ENCODE peak calls at places on chromosomes 3 and 15, in six cellular contexts. One of them, this sample, is unnamed.

GRCh38 chr15:40744810-40745152 is 10.3 kb downstream of the RMDN3 start:
- DNase-seq in NCI-H774: no peak
- DNase-seq in activated T-cell treated with anti-CD3 and anti-CD28 coated beads, Interleukin-2, amount 50 U/mL, for 72 hours: no peak
- DNase-seq in GM23248: no peak
- DNase-seq in stimulated activated CD4-positive, alpha-beta T cell treated with anti-CD3 and anti-CD28 coated beads, Interleukin-12 subunit alpha, Interleukin-12 subunit beta, amount 100 ng/mL, for 48 hours: no peak
- DNase-seq in epithelial cell of prostate: no peak
- DNase-seq in this sample: no peak

GRCh38 chr3:50487181-50487580 is 16.3 kb downstream of the CACNA2D2 start:
- DNase-seq in NCI-H774: no peak
- DNase-seq in activated T-cell treated with anti-CD3 and anti-CD28 coated beads, Interleukin-2, amount 50 U/mL, for 72 hours: no peak
- DNase-seq in GM23248: no peak
- DNase-seq in stimulated activated CD4-positive, alpha-beta T cell treated with anti-CD3 and anti-CD28 coated beads, Interleukin-12 subunit alpha, Interleukin-12 subunit beta, amount 100 ng/mL, for 48 hours: no peak
- DNase-seq in epithelial cell of prostate: no peak
- DNase-seq in this sample: no peak

GRCh38 chr3:55486857-55487375 is at the start of gene WNT5A:
- DNase-seq in NCI-H774: peak; percentile 7
- DNase-seq in activated T-cell treated with anti-CD3 and anti-CD28 coated beads, Interleukin-2, amount 50 U/mL, for 72 hours: no peak
- DNase-seq in GM23248: peak; percentile 72
- DNase-seq in stimulated activated CD4-positive, alpha-beta T cell treated with anti-CD3 and anti-CD28 coated beads, Interleukin-12 subunit alpha, Interleukin-12 subunit beta, amount 100 ng/mL, for 48 hours: no peak
- DNase-seq in epithelial cell of prostate: no peak
- DNase-seq in this sample: peak; percentile 21

GRCh38 chr15:48671381-48672022 is 26.0 kb upstream of the FBN1 start:
- DNase-seq in NCI-H774: no peak
- DNase-seq in activated T-cell treated with anti-CD3 and anti-CD28 coated beads, Interleukin-2, amount 50 U/mL, for 72 hours: no peak
- DNase-seq in GM23248: peak; percentile 95
- DNase-seq in stimulated activated CD4-positive, alpha-beta T cell treated with anti-CD3 and anti-CD28 coated beads, Interleukin-12 subunit alpha, Interleukin-12 subunit beta, amount 100 ng/mL, for 48 hours: no peak
- DNase-seq in epithelial cell of prostate: no peak
- DNase-seq in this sample: no peak

GRCh38 chr15:79248183-79248582 is 34.3 kb upstream of the ANKRD34C start:
- DNase-seq in NCI-H774: no peak
- DNase-seq in activated T-cell treated with anti-CD3 and anti-CD28 coated beads, Interleukin-2, amount 50 U/mL, for 72 hours: no peak
- DNase-seq in GM23248: no peak
- DNase-seq in stimulated activated CD4-positive, alpha-beta T cell treated with anti-CD3 and anti-CD28 coated beads, Interleukin-12 subunit alpha, Interleukin-12 subunit beta, amount 100 ng/mL, for 48 hours: no peak
- DNase-seq in epithelial cell of prostate: no peak
- DNase-seq in this sample: no peak

GRCh38 chr15:89489376-89489775 is 7.0 kb downstream of the RHCG start:
- DNase-seq in NCI-H774: no peak
- DNase-seq in activated T-cell treated with anti-CD3 and anti-CD28 coated beads, Interleukin-2, amount 50 U/mL, for 72 hours: no peak
- DNase-seq in GM23248: no peak
- DNase-seq in stimulated activated CD4-positive, alpha-beta T cell treated with anti-CD3 and anti-CD28 coated beads, Interleukin-12 subunit alpha, Interleukin-12 subunit beta, amount 100 ng/mL, for 48 hours: no peak
- DNase-seq in epithelial cell of prostate: no peak
- DNase-seq in this sample: no peak

GRCh38 chr15:82709081-82709420 is 624 bp downstream of the AP3B2 start:
- DNase-seq in NCI-H774: no peak
- DNase-seq in activated T-cell treated with anti-CD3 and anti-CD28 coated beads, Interleukin-2, amount 50 U/mL, for 72 hours: no peak
- DNase-seq in GM23248: no peak
- DNase-seq in stimulated activated CD4-positive, alpha-beta T cell treated with anti-CD3 and anti-CD28 coated beads, Interleukin-12 subunit alpha, Interleukin-12 subunit beta, amount 100 ng/mL, for 48 hours: no peak
- DNase-seq in epithelial cell of prostate: no peak
- DNase-seq in this sample: no peak

GRCh38 chr15:80694624-80695098 is 449 bp upstream of the ABHD17C start:
- DNase-seq in NCI-H774: peak; percentile 14
- DNase-seq in activated T-cell treated with anti-CD3 and anti-CD28 coated beads, Interleukin-2, amount 50 U/mL, for 72 hours: no peak
- DNase-seq in GM23248: peak; percentile 64
- DNase-seq in stimulated activated CD4-positive, alpha-beta T cell treated with anti-CD3 and anti-CD28 coated beads, Interleukin-12 subunit alpha, Interleukin-12 subunit beta, amount 100 ng/mL, for 48 hours: no peak
- DNase-seq in epithelial cell of prostate: no peak
- DNase-seq in this sample: peak; percentile 20

GRCh38 chr3:64681827-64682226 is 6.0 kb downstream of the ADAMTS9 start:
- DNase-seq in NCI-H774: no peak
- DNase-seq in activated T-cell treated with anti-CD3 and anti-CD28 coated beads, Interleukin-2, amount 50 U/mL, for 72 hours: no peak
- DNase-seq in GM23248: no peak
- DNase-seq in stimulated activated CD4-positive, alpha-beta T cell treated with anti-CD3 and anti-CD28 coated beads, Interleukin-12 subunit alpha, Interleukin-12 subunit beta, amount 100 ng/mL, for 48 hours: no peak
- DNase-seq in epithelial cell of prostate: no peak
- DNase-seq in this sample: no peak

GRCh38 chr3:56682458-56683121 is 475 bp downstream of the TASOR start:
- DNase-seq in NCI-H774: peak; percentile 28
- DNase-seq in activated T-cell treated with anti-CD3 and anti-CD28 coated beads, Interleukin-2, amount 50 U/mL, for 72 hours: peak; percentile 82
- DNase-seq in GM23248: peak; percentile 91
- DNase-seq in stimulated activated CD4-positive, alpha-beta T cell treated with anti-CD3 and anti-CD28 coated beads, Interleukin-12 subunit alpha, Interleukin-12 subunit beta, amount 100 ng/mL, for 48 hours: peak; percentile 74
- DNase-seq in epithelial cell of prostate: no peak
- DNase-seq in this sample: peak; percentile 80

GRCh38 chr15:69400850-69401249 is 13.3 kb upstream of the KIF23 start:
- DNase-seq in NCI-H774: no peak
- DNase-seq in activated T-cell treated with anti-CD3 and anti-CD28 coated beads, Interleukin-2, amount 50 U/mL, for 72 hours: peak; percentile 25
- DNase-seq in GM23248: no peak
- DNase-seq in stimulated activated CD4-positive, alpha-beta T cell treated with anti-CD3 and anti-CD28 coated beads, Interleukin-12 subunit alpha, Interleukin-12 subunit beta, amount 100 ng/mL, for 48 hours: peak; percentile 15
- DNase-seq in epithelial cell of prostate: no peak
- DNase-seq in this sample: peak; percentile 42

GRCh38 chr15:101313041-101313761 is 18.2 kb upstream of the SNRPA1 start:
- DNase-seq in NCI-H774: no peak
- DNase-seq in activated T-cell treated with anti-CD3 and anti-CD28 coated beads, Interleukin-2, amount 50 U/mL, for 72 hours: no peak
- DNase-seq in GM23248: no peak
- DNase-seq in stimulated activated CD4-positive, alpha-beta T cell treated with anti-CD3 and anti-CD28 coated beads, Interleukin-12 subunit alpha, Interleukin-12 subunit beta, amount 100 ng/mL, for 48 hours: no peak
- DNase-seq in epithelial cell of prostate: no peak
- DNase-seq in this sample: no peak

GRCh38 chr3:51677358-51677757 is 6.3 kb downstream of the TEX264 start:
- DNase-seq in NCI-H774: no peak
- DNase-seq in activated T-cell treated with anti-CD3 and anti-CD28 coated beads, Interleukin-2, amount 50 U/mL, for 72 hours: no peak
- DNase-seq in GM23248: no peak
- DNase-seq in stimulated activated CD4-positive, alpha-beta T cell treated with anti-CD3 and anti-CD28 coated beads, Interleukin-12 subunit alpha, Interleukin-12 subunit beta, amount 100 ng/mL, for 48 hours: no peak
- DNase-seq in epithelial cell of prostate: no peak
- DNase-seq in this sample: no peak

GRCh38 chr15:85973584-85974347 is 105.9 kb upstream of the AGBL1 start:
- DNase-seq in NCI-H774: no peak
- DNase-seq in activated T-cell treated with anti-CD3 and anti-CD28 coated beads, Interleukin-2, amount 50 U/mL, for 72 hours: no peak
- DNase-seq in GM23248: no peak
- DNase-seq in stimulated activated CD4-positive, alpha-beta T cell treated with anti-CD3 and anti-CD28 coated beads, Interleukin-12 subunit alpha, Interleukin-12 subunit beta, amount 100 ng/mL, for 48 hours: no peak
- DNase-seq in epithelial cell of prostate: no peak
- DNase-seq in this sample: no peak

GRCh38 chr3:4582634-4583033 is 89.5 kb downstream of the ITPR1 start:
- DNase-seq in NCI-H774: no peak
- DNase-seq in activated T-cell treated with anti-CD3 and anti-CD28 coated beads, Interleukin-2, amount 50 U/mL, for 72 hours: no peak
- DNase-seq in GM23248: peak; percentile 4
- DNase-seq in stimulated activated CD4-positive, alpha-beta T cell treated with anti-CD3 and anti-CD28 coated beads, Interleukin-12 subunit alpha, Interleukin-12 subunit beta, amount 100 ng/mL, for 48 hours: no peak
- DNase-seq in epithelial cell of prostate: no peak
- DNase-seq in this sample: no peak

GRCh38 chr3:11050666-11051323 is 58.2 kb downstream of the SLC6A1 start:
- DNase-seq in NCI-H774: no peak
- DNase-seq in activated T-cell treated with anti-CD3 and anti-CD28 coated beads, Interleukin-2, amount 50 U/mL, for 72 hours: no peak
- DNase-seq in GM23248: no peak
- DNase-seq in stimulated activated CD4-positive, alpha-beta T cell treated with anti-CD3 and anti-CD28 coated beads, Interleukin-12 subunit alpha, Interleukin-12 subunit beta, amount 100 ng/mL, for 48 hours: no peak
- DNase-seq in epithelial cell of prostate: no peak
- DNase-seq in this sample: no peak

GRCh38 chr3:49257187-49257586 is 19.8 kb downstream of the C3orf62 start:
- DNase-seq in NCI-H774: no peak
- DNase-seq in activated T-cell treated with anti-CD3 and anti-CD28 coated beads, Interleukin-2, amount 50 U/mL, for 72 hours: no peak
- DNase-seq in GM23248: no peak
- DNase-seq in stimulated activated CD4-positive, alpha-beta T cell treated with anti-CD3 and anti-CD28 coated beads, Interleukin-12 subunit alpha, Interleukin-12 subunit beta, amount 100 ng/mL, for 48 hours: no peak
- DNase-seq in epithelial cell of prostate: no peak
- DNase-seq in this sample: no peak

GRCh38 chr15:30649952-30650929 is 24.3 kb downstream of the ARHGAP11B start:
- DNase-seq in NCI-H774: no peak
- DNase-seq in activated T-cell treated with anti-CD3 and anti-CD28 coated beads, Interleukin-2, amount 50 U/mL, for 72 hours: no peak
- DNase-seq in GM23248: peak; percentile 41
- DNase-seq in stimulated activated CD4-positive, alpha-beta T cell treated with anti-CD3 and anti-CD28 coated beads, Interleukin-12 subunit alpha, Interleukin-12 subunit beta, amount 100 ng/mL, for 48 hours: no peak
- DNase-seq in epithelial cell of prostate: no peak
- DNase-seq in this sample: no peak

GRCh38 chr15:34616613-34617012 is 33.2 kb upstream of the GOLGA8B start:
- DNase-seq in NCI-H774: no peak
- DNase-seq in activated T-cell treated with anti-CD3 and anti-CD28 coated beads, Interleukin-2, amount 50 U/mL, for 72 hours: no peak
- DNase-seq in GM23248: peak; percentile 67
- DNase-seq in stimulated activated CD4-positive, alpha-beta T cell treated with anti-CD3 and anti-CD28 coated beads, Interleukin-12 subunit alpha, Interleukin-12 subunit beta, amount 100 ng/mL, for 48 hours: no peak
- DNase-seq in epithelial cell of prostate: peak; percentile 14
- DNase-seq in this sample: no peak

GRCh38 chr3:15055019-15055557 is 10.0 kb downstream of the MRPS25 start:
- DNase-seq in NCI-H774: no peak
- DNase-seq in activated T-cell treated with anti-CD3 and anti-CD28 coated beads, Interleukin-2, amount 50 U/mL, for 72 hours: peak; percentile 70
- DNase-seq in GM23248: peak; percentile 57
- DNase-seq in stimulated activated CD4-positive, alpha-beta T cell treated with anti-CD3 and anti-CD28 coated beads, Interleukin-12 subunit alpha, Interleukin-12 subunit beta, amount 100 ng/mL, for 48 hours: peak; percentile 65
- DNase-seq in epithelial cell of prostate: no peak
- DNase-seq in this sample: peak; percentile 67

GRCh38 chr3:66425566-66425965 is 75.3 kb downstream of the LRIG1 start:
- DNase-seq in NCI-H774: no peak
- DNase-seq in activated T-cell treated with anti-CD3 and anti-CD28 coated beads, Interleukin-2, amount 50 U/mL, for 72 hours: no peak
- DNase-seq in GM23248: no peak
- DNase-seq in stimulated activated CD4-positive, alpha-beta T cell treated with anti-CD3 and anti-CD28 coated beads, Interleukin-12 subunit alpha, Interleukin-12 subunit beta, amount 100 ng/mL, for 48 hours: no peak
- DNase-seq in epithelial cell of prostate: no peak
- DNase-seq in this sample: no peak

GRCh38 chr3:67876261-67876660 is 221.8 kb upstream of the SUCLG2 start:
- DNase-seq in NCI-H774: no peak
- DNase-seq in activated T-cell treated with anti-CD3 and anti-CD28 coated beads, Interleukin-2, amount 50 U/mL, for 72 hours: no peak
- DNase-seq in GM23248: no peak
- DNase-seq in stimulated activated CD4-positive, alpha-beta T cell treated with anti-CD3 and anti-CD28 coated beads, Interleukin-12 subunit alpha, Interleukin-12 subunit beta, amount 100 ng/mL, for 48 hours: no peak
- DNase-seq in epithelial cell of prostate: no peak
- DNase-seq in this sample: no peak

GRCh38 chr3:197003461-197004385 is 25.9 kb downstream of the MELTF start:
- DNase-seq in NCI-H774: peak; percentile 44
- DNase-seq in activated T-cell treated with anti-CD3 and anti-CD28 coated beads, Interleukin-2, amount 50 U/mL, for 72 hours: peak; percentile 30
- DNase-seq in GM23248: no peak
- DNase-seq in stimulated activated CD4-positive, alpha-beta T cell treated with anti-CD3 and anti-CD28 coated beads, Interleukin-12 subunit alpha, Interleukin-12 subunit beta, amount 100 ng/mL, for 48 hours: peak; percentile 7
- DNase-seq in epithelial cell of prostate: no peak
- DNase-seq in this sample: peak; percentile 42

GRCh38 chr3:161914703-161915102 is 418.1 kb downstream of the OTOL1 start:
- DNase-seq in NCI-H774: peak; percentile 57
- DNase-seq in activated T-cell treated with anti-CD3 and anti-CD28 coated beads, Interleukin-2, amount 50 U/mL, for 72 hours: no peak
- DNase-seq in GM23248: peak; percentile 68
- DNase-seq in stimulated activated CD4-positive, alpha-beta T cell treated with anti-CD3 and anti-CD28 coated beads, Interleukin-12 subunit alpha, Interleukin-12 subunit beta, amount 100 ng/mL, for 48 hours: no peak
- DNase-seq in epithelial cell of prostate: no peak
- DNase-seq in this sample: no peak

GRCh38 chr3:47324278-47324865 is 41.6 kb downstream of the KLHL18 start:
- DNase-seq in NCI-H774: no peak
- DNase-seq in activated T-cell treated with anti-CD3 and anti-CD28 coated beads, Interleukin-2, amount 50 U/mL, for 72 hours: peak; percentile 50
- DNase-seq in GM23248: peak; percentile 91
- DNase-seq in stimulated activated CD4-positive, alpha-beta T cell treated with anti-CD3 and anti-CD28 coated beads, Interleukin-12 subunit alpha, Interleukin-12 subunit beta, amount 100 ng/mL, for 48 hours: peak; percentile 20
- DNase-seq in epithelial cell of prostate: no peak
- DNase-seq in this sample: peak; percentile 44

GRCh38 chr3:157786216-157786615 is 283.0 kb upstream of the VEPH1 start:
- DNase-seq in NCI-H774: no peak
- DNase-seq in activated T-cell treated with anti-CD3 and anti-CD28 coated beads, Interleukin-2, amount 50 U/mL, for 72 hours: no peak
- DNase-seq in GM23248: peak; percentile 92
- DNase-seq in stimulated activated CD4-positive, alpha-beta T cell treated with anti-CD3 and anti-CD28 coated beads, Interleukin-12 subunit alpha, Interleukin-12 subunit beta, amount 100 ng/mL, for 48 hours: no peak
- DNase-seq in epithelial cell of prostate: peak; percentile 34
- DNase-seq in this sample: no peak

This sample was measured in stimulated activated naive CD8-positive, alpha-beta T cell treated with anti-CD3 and anti-CD28 coated beads, Interleukin-15, amount 100 ng/mL, for 72 hours.